ENCODE peak calls at places on chromosomes 3 and 15, in seven cellular contexts. One of them, this sample, is unnamed.

GRCh38 chr15:70617911-70618287 is 145.5 kb downstream of the UACA start:
- DNase-seq in thyroid gland: no peak
- DNase-seq in heart left ventricle: no peak
- DNase-seq in ovary: no peak
- DNase-seq in GM12865: no peak
- DNase-seq in choroid plexus epithelial cell: no peak
- DNase-seq in fibroblast of lung: no peak
- DNase-seq in this sample: no peak

GRCh38 chr3:71709908-71710511 is 15.2 kb downstream of the EIF4E3 start:
- DNase-seq in thyroid gland: no peak
- DNase-seq in heart left ventricle: no peak
- DNase-seq in ovary: no peak
- DNase-seq in GM12865: no peak
- DNase-seq in choroid plexus epithelial cell: no peak
- DNase-seq in fibroblast of lung: no peak
- DNase-seq in this sample: no peak

GRCh38 chr3:52483577-52484495 is 11.3 kb upstream of the STAB1 start:
- DNase-seq in thyroid gland: no peak
- DNase-seq in heart left ventricle: peak
- DNase-seq in ovary: peak
- DNase-seq in GM12865: no peak
- DNase-seq in choroid plexus epithelial cell: peak
- DNase-seq in fibroblast of lung: peak
- DNase-seq in this sample: peak

GRCh38 chr3:141482250-141482937 is 4.4 kb upstream of the RASA2 start:
- DNase-seq in thyroid gland: no peak
- DNase-seq in heart left ventricle: no peak
- DNase-seq in ovary: no peak
- DNase-seq in GM12865: no peak
- DNase-seq in choroid plexus epithelial cell: peak
- DNase-seq in fibroblast of lung: peak
- DNase-seq in this sample: peak

GRCh38 chr3:129409541-129409940 is 18.9 kb downstream of the EFCAB12 start:
- DNase-seq in thyroid gland: peak
- DNase-seq in heart left ventricle: no peak
- DNase-seq in ovary: peak
- DNase-seq in GM12865: no peak
- DNase-seq in choroid plexus epithelial cell: peak
- DNase-seq in fibroblast of lung: peak
- DNase-seq in this sample: no peak

GRCh38 chr15:44735482-44736260 is 657 bp upstream of the TRIM69 start:
- DNase-seq in thyroid gland: peak
- DNase-seq in heart left ventricle: peak
- DNase-seq in ovary: peak
- DNase-seq in GM12865: peak
- DNase-seq in choroid plexus epithelial cell: no peak
- DNase-seq in fibroblast of lung: peak
- DNase-seq in this sample: no peak

GRCh38 chr15:73346735-73347312 is 21.9 kb downstream of the HCN4 start:
- DNase-seq in thyroid gland: peak
- DNase-seq in heart left ventricle: peak
- DNase-seq in ovary: peak
- DNase-seq in GM12865: peak
- DNase-seq in choroid plexus epithelial cell: peak
- DNase-seq in fibroblast of lung: peak
- DNase-seq in this sample: peak

GRCh38 chr15:90001683-90002427 is 731 bp downstream of the ZNF710 start:
- DNase-seq in thyroid gland: peak
- DNase-seq in heart left ventricle: peak
- DNase-seq in ovary: peak
- DNase-seq in GM12865: peak
- DNase-seq in choroid plexus epithelial cell: peak
- DNase-seq in fibroblast of lung: peak
- DNase-seq in this sample: no peak

GRCh38 chr3:50675179-50676030 is 678 bp downstream of the DOCK3 start:
- DNase-seq in thyroid gland: peak
- DNase-seq in heart left ventricle: peak
- DNase-seq in ovary: no peak
- DNase-seq in GM12865: no peak
- DNase-seq in choroid plexus epithelial cell: no peak
- DNase-seq in fibroblast of lung: no peak
- DNase-seq in this sample: no peak

GRCh38 chr3:38122712-38123290 is 14.1 kb downstream of the ACAA1 start:
- DNase-seq in thyroid gland: no peak
- DNase-seq in heart left ventricle: no peak
- DNase-seq in ovary: no peak
- DNase-seq in GM12865: no peak
- DNase-seq in choroid plexus epithelial cell: no peak
- DNase-seq in fibroblast of lung: no peak
- DNase-seq in this sample: no peak

GRCh38 chr3:151593923-151594322 is 133.1 kb upstream of the IGSF10 start:
- DNase-seq in thyroid gland: no peak
- DNase-seq in heart left ventricle: no peak
- DNase-seq in ovary: no peak
- DNase-seq in GM12865: no peak
- DNase-seq in choroid plexus epithelial cell: peak
- DNase-seq in fibroblast of lung: peak
- DNase-seq in this sample: no peak

GRCh38 chr3:18144571-18144970 is 280.6 kb downstream of the SATB1 start:
- DNase-seq in thyroid gland: no peak
- DNase-seq in heart left ventricle: no peak
- DNase-seq in ovary: no peak
- DNase-seq in GM12865: no peak
- DNase-seq in choroid plexus epithelial cell: peak
- DNase-seq in fibroblast of lung: no peak
- DNase-seq in this sample: no peak

DNA sequence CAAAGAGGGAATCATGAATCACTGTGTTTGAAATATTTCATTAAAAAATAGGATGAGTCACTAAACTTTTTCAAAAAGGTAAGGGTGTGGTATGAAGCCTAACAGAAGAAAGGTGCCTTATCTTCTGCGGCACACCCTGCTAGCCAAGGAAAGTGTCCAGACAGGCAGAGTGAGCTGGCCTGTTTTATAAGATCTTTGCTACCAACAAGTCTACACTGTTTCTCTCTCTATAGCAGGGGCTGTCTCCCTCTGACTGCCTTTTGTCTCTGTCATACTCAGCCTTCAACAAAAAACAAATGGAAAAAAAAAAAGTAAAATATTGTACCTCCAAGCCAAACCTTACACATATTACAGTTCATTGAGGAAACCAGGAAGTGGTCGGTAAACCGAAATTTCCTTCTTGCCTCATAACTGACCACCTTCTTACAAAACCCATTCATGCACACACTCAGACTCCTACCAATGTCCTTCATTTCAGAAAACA is 9.1 kb downstream of the ZDHHC3 start:
- DNase-seq in thyroid gland: no peak
- DNase-seq in heart left ventricle: no peak
- DNase-seq in ovary: no peak
- DNase-seq in GM12865: peak
- DNase-seq in choroid plexus epithelial cell: no peak
- DNase-seq in fibroblast of lung: no peak
- DNase-seq in this sample: no peak
- H3K4me3 ChIP-seq in thyroid gland: no peak
- H3K4me3 ChIP-seq in heart left ventricle: no peak
- H3K4me3 ChIP-seq in ovary: no peak
- H3K4me3 ChIP-seq in GM12865: no peak
- H3K4me3 ChIP-seq in choroid plexus epithelial cell: no peak
- H3K4me3 ChIP-seq in fibroblast of lung: no peak
- H3K4me3 ChIP-seq in this sample: no peak

GRCh38 chr3:4419920-4420319 is 47.1 kb downstream of the SUMF1 start:
- DNase-seq in thyroid gland: no peak
- DNase-seq in heart left ventricle: no peak
- DNase-seq in ovary: no peak
- DNase-seq in GM12865: no peak
- DNase-seq in choroid plexus epithelial cell: no peak
- DNase-seq in fibroblast of lung: no peak
- DNase-seq in this sample: no peak
- TF ChIP-seq CTCF in thyroid gland: no peak
- TF ChIP-seq CTCF in heart left ventricle: no peak
- TF ChIP-seq CTCF in ovary: no peak
- TF ChIP-seq CTCF in GM12865: no peak
- TF ChIP-seq CTCF in choroid plexus epithelial cell: no peak
- TF ChIP-seq CTCF in fibroblast of lung: no peak
- TF ChIP-seq CTCF in this sample: no peak

GRCh38 chr3:16883057-16883725 is 1.6 kb upstream of the PLCL2 start:
- DNase-seq in thyroid gland: no peak
- DNase-seq in heart left ventricle: peak
- DNase-seq in ovary: no peak
- DNase-seq in GM12865: no peak
- DNase-seq in choroid plexus epithelial cell: peak
- DNase-seq in fibroblast of lung: peak
- DNase-seq in this sample: no peak
- H3K4me3 ChIP-seq in thyroid gland: no peak
- H3K4me3 ChIP-seq in heart left ventricle: no peak
- H3K4me3 ChIP-seq in ovary: no peak
- H3K4me3 ChIP-seq in GM12865: no peak
- H3K4me3 ChIP-seq in choroid plexus epithelial cell: peak
- H3K4me3 ChIP-seq in fibroblast of lung: no peak
- H3K4me3 ChIP-seq in this sample: peak

DNA sequence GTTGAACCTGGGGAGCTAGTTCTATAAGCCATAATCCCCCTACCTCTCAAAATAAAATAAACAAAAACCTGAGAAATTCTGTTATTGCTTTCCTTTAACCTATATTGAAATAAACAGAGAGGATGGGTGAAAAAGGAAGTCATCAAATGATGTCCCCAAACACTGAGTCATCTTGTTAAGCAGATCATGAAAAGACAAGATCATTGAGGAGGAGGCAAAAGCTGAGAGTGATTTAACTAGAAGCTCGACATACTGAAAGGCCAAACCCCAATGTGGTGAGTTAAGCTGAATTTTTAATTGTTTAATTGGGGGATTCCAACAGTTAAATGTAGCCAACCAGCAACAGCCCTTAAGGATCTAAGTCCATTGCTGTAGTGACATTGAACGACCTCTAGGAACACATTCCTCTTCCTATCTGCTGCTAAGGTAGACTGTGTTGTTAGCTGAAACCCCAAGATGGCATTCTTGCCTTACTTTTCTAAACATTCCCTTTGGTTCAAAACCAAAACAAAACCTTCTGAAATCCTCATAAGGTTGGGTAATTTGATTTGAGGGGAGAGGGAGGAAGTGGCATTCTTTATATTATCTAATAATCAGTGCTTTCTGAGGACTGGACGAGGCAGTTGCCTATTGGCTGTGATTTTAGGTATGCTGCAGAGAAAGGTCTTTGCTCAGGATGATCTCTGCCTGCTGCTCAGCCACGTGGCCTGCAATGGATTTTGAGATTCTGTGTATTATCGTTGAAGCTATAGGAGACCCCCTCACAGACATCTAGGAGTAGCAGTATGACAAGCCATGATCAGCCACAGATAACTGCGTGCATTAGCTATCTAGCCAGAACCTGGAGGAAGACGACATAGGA is 62.7 kb upstream of the BNIP2 start:
- DNase-seq in thyroid gland: no peak
- DNase-seq in heart left ventricle: no peak
- DNase-seq in ovary: no peak
- DNase-seq in GM12865: peak
- DNase-seq in choroid plexus epithelial cell: peak
- DNase-seq in fibroblast of lung: peak
- DNase-seq in this sample: no peak
- TF ChIP-seq CTCF in thyroid gland: no peak
- TF ChIP-seq CTCF in heart left ventricle: peak
- TF ChIP-seq CTCF in ovary: no peak
- TF ChIP-seq CTCF in GM12865: peak
- TF ChIP-seq CTCF in choroid plexus epithelial cell: peak
- TF ChIP-seq CTCF in fibroblast of lung: no peak
- TF ChIP-seq CTCF in this sample: no peak

DNA sequence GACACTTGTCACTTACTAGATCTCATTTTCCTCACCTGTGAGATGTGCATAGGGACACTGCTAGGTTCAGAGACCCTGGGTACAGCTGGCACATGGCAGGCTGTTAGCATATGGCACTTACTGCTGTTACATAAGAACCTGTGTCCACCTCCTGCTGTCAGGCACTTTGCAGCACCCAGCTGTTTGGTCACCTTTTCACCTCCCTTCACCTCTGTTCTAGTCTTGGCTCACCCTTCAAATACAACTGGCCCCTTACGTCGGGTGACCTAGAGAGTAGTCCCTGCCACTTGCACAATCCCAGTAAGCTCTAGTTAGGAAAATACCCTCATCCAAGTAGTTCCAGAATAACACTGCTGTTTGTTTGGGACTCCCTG is 78.3 kb downstream of the ABHD5 start:
- DNase-seq in thyroid gland: no peak
- DNase-seq in heart left ventricle: no peak
- DNase-seq in ovary: no peak
- DNase-seq in GM12865: no peak
- DNase-seq in choroid plexus epithelial cell: no peak
- DNase-seq in fibroblast of lung: no peak
- DNase-seq in this sample: no peak
- H3K4me3 ChIP-seq in thyroid gland: no peak
- H3K4me3 ChIP-seq in heart left ventricle: no peak
- H3K4me3 ChIP-seq in ovary: peak
- H3K4me3 ChIP-seq in GM12865: no peak
- H3K4me3 ChIP-seq in choroid plexus epithelial cell: peak
- H3K4me3 ChIP-seq in fibroblast of lung: no peak
- H3K4me3 ChIP-seq in this sample: no peak

This sample was measured in HFF-Myc.